ENCODE peak calls at places on chromosomes 1 and 21, in five cellular contexts. One of them, this sample, is unnamed.

GRCh38 chr1:16433066-16433465 is 4.2 kb downstream of the SPATA21 start:
- DNase-seq in IMR-90: no peak
- DNase-seq in colonic mucosa: no peak
- DNase-seq in cardiac fibroblast: no peak
- DNase-seq in epithelial cell of proximal tubule: no peak
- DNase-seq in this sample: no peak

GRCh38 chr1:237186733-237187132 is 144.7 kb downstream of the RYR2 start:
- DNase-seq in IMR-90: no peak
- DNase-seq in colonic mucosa: no peak
- DNase-seq in cardiac fibroblast: no peak
- DNase-seq in epithelial cell of proximal tubule: no peak
- DNase-seq in this sample: peak

GRCh38 chr1:12433323-12434053 is 184.5 kb downstream of the DHRS3 start:
- DNase-seq in IMR-90: peak
- DNase-seq in colonic mucosa: peak
- DNase-seq in cardiac fibroblast: peak
- DNase-seq in epithelial cell of proximal tubule: no peak
- DNase-seq in this sample: no peak

GRCh38 chr21:32270748-32271147 is 8.1 kb downstream of the MIS18A start:
- DNase-seq in IMR-90: no peak
- DNase-seq in colonic mucosa: no peak
- DNase-seq in cardiac fibroblast: no peak
- DNase-seq in epithelial cell of proximal tubule: no peak
- DNase-seq in this sample: no peak

GRCh38 chr1:197521118-197521739 is 253.2 kb downstream of the CRB1 start:
- DNase-seq in IMR-90: peak
- DNase-seq in colonic mucosa: peak
- DNase-seq in cardiac fibroblast: peak
- DNase-seq in epithelial cell of proximal tubule: no peak
- DNase-seq in this sample: peak

GRCh38 chr1:94708299-94708685 is 111.9 kb upstream of the SLC44A3 start:
- DNase-seq in IMR-90: no peak
- DNase-seq in colonic mucosa: no peak
- DNase-seq in cardiac fibroblast: no peak
- DNase-seq in epithelial cell of proximal tubule: no peak
- DNase-seq in this sample: peak

GRCh38 chr1:67559222-67559700 is 125.7 kb upstream of the GADD45A start:
- DNase-seq in IMR-90: peak
- DNase-seq in colonic mucosa: no peak
- DNase-seq in cardiac fibroblast: peak
- DNase-seq in epithelial cell of proximal tubule: no peak
- DNase-seq in this sample: peak

GRCh38 chr1:181258971-181259745 is 170.7 kb downstream of the IER5 start:
- DNase-seq in IMR-90: no peak
- DNase-seq in colonic mucosa: no peak
- DNase-seq in cardiac fibroblast: no peak
- DNase-seq in epithelial cell of proximal tubule: no peak
- DNase-seq in this sample: no peak

GRCh38 chr1:63223426-63223825 is 98.9 kb upstream of the FOXD3 start:
- DNase-seq in IMR-90: no peak
- DNase-seq in colonic mucosa: no peak
- DNase-seq in cardiac fibroblast: no peak
- DNase-seq in epithelial cell of proximal tubule: no peak
- DNase-seq in this sample: no peak

GRCh38 chr1:208203127-208203847 is 40.9 kb downstream of the PLXNA2 start:
- DNase-seq in IMR-90: peak
- DNase-seq in colonic mucosa: peak
- DNase-seq in cardiac fibroblast: peak
- DNase-seq in epithelial cell of proximal tubule: no peak
- DNase-seq in this sample: peak

GRCh38 chr1:221672160-221672762 is 69.6 kb downstream of the DUSP10 start:
- DNase-seq in IMR-90: peak
- DNase-seq in colonic mucosa: no peak
- DNase-seq in cardiac fibroblast: peak
- DNase-seq in epithelial cell of proximal tubule: peak
- DNase-seq in this sample: peak

GRCh38 chr1:39576016-39576657 is 453 bp downstream of the PABPC4 start:
- DNase-seq in IMR-90: no peak
- DNase-seq in colonic mucosa: peak
- DNase-seq in cardiac fibroblast: peak
- DNase-seq in epithelial cell of proximal tubule: no peak
- DNase-seq in this sample: peak

GRCh38 chr1:22297999-22298398 is 153.7 kb upstream of the ZBTB40 start:
- DNase-seq in IMR-90: no peak
- DNase-seq in colonic mucosa: no peak
- DNase-seq in cardiac fibroblast: no peak
- DNase-seq in epithelial cell of proximal tubule: no peak
- DNase-seq in this sample: no peak

GRCh38 chr1:152735648-152736047 is 22.2 kb upstream of the KPRP start:
- DNase-seq in IMR-90: no peak
- DNase-seq in colonic mucosa: no peak
- DNase-seq in cardiac fibroblast: no peak
- DNase-seq in epithelial cell of proximal tubule: no peak
- DNase-seq in this sample: peak
- TF ChIP-seq CTCF in IMR-90: no peak
- TF ChIP-seq CTCF in colonic mucosa: no peak
- TF ChIP-seq CTCF in cardiac fibroblast: no peak
- TF ChIP-seq CTCF in epithelial cell of proximal tubule: peak
- TF ChIP-seq CTCF in this sample: peak

GRCh38 chr1:3475839-3476573 is 21.5 kb downstream of the ARHGEF16 start:
- DNase-seq in IMR-90: no peak
- DNase-seq in colonic mucosa: no peak
- DNase-seq in cardiac fibroblast: no peak
- DNase-seq in epithelial cell of proximal tubule: no peak
- DNase-seq in this sample: no peak
- H3K4me3 ChIP-seq in IMR-90: no peak
- H3K4me3 ChIP-seq in colonic mucosa: no peak
- H3K4me3 ChIP-seq in cardiac fibroblast: no peak
- H3K4me3 ChIP-seq in epithelial cell of proximal tubule: no peak
- H3K4me3 ChIP-seq in this sample: no peak

GRCh38 chr1:72845342-72845741 is 563.0 kb upstream of the NEGR1 start:
- DNase-seq in IMR-90: no peak
- DNase-seq in colonic mucosa: no peak
- DNase-seq in cardiac fibroblast: no peak
- DNase-seq in epithelial cell of proximal tubule: no peak
- DNase-seq in this sample: no peak

GRCh38 chr1:72848997-72849396 is 566.7 kb upstream of the NEGR1 start:
- DNase-seq in IMR-90: no peak
- DNase-seq in colonic mucosa: no peak
- DNase-seq in cardiac fibroblast: no peak
- DNase-seq in epithelial cell of proximal tubule: no peak
- DNase-seq in this sample: no peak

GRCh38 chr1:72846891-72847290 is 564.6 kb upstream of the NEGR1 start:
- DNase-seq in IMR-90: no peak
- DNase-seq in colonic mucosa: no peak
- DNase-seq in cardiac fibroblast: no peak
- DNase-seq in epithelial cell of proximal tubule: no peak
- DNase-seq in this sample: no peak

GRCh38 chr1:72845981-72846380 is 563.6 kb upstream of the NEGR1 start:
- DNase-seq in IMR-90: no peak
- DNase-seq in colonic mucosa: no peak
- DNase-seq in cardiac fibroblast: no peak
- DNase-seq in epithelial cell of proximal tubule: no peak
- DNase-seq in this sample: no peak

DNA sequence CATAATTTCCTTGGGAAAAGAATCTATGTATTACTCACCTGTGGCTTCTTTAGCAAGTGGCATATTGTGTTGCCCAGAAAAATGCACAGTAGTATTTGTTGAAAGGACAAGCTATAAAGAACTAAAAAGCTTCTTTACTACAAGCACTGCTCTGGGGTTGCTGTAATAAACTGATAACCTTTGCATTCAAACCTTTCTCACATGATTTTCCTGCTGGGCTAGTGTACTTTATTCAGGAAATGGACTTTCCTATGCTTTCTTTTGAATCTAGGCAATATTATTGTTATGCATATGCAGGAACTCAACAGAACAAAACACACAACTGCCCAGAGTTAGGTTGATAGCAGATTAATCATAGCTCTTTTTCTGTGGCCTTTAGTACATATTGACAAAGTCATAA is 564.1 kb upstream of the NEGR1 start:
- DNase-seq in IMR-90: no peak
- DNase-seq in colonic mucosa: no peak
- DNase-seq in cardiac fibroblast: no peak
- DNase-seq in epithelial cell of proximal tubule: no peak
- DNase-seq in this sample: no peak
- TF ChIP-seq CTCF in IMR-90: no peak
- TF ChIP-seq CTCF in colonic mucosa: no peak
- TF ChIP-seq CTCF in cardiac fibroblast: no peak
- TF ChIP-seq CTCF in epithelial cell of proximal tubule: no peak
- TF ChIP-seq CTCF in this sample: no peak

GRCh38 chr1:28421744-28422143 is 52.2 kb downstream of the PHACTR4 start:
- DNase-seq in IMR-90: no peak
- DNase-seq in colonic mucosa: no peak
- DNase-seq in cardiac fibroblast: no peak
- DNase-seq in epithelial cell of proximal tubule: no peak
- DNase-seq in this sample: peak
- H3K4me3 ChIP-seq in IMR-90: no peak
- H3K4me3 ChIP-seq in colonic mucosa: no peak
- H3K4me3 ChIP-seq in cardiac fibroblast: no peak
- H3K4me3 ChIP-seq in epithelial cell of proximal tubule: no peak
- H3K4me3 ChIP-seq in this sample: no peak

GRCh38 chr1:161198206-161198876 is 513 bp downstream of the ADAMTS4 start:
- DNase-seq in IMR-90: no peak
- DNase-seq in colonic mucosa: no peak
- DNase-seq in cardiac fibroblast: peak
- DNase-seq in epithelial cell of proximal tubule: no peak
- DNase-seq in this sample: no peak
- TF ChIP-seq CTCF in IMR-90: peak
- TF ChIP-seq CTCF in colonic mucosa: no peak
- TF ChIP-seq CTCF in cardiac fibroblast: no peak
- TF ChIP-seq CTCF in epithelial cell of proximal tubule: no peak
- TF ChIP-seq CTCF in this sample: no peak

GRCh38 chr1:226001852-226002666 is 2.9 kb upstream of the SDE2 start:
- DNase-seq in IMR-90: no peak
- DNase-seq in colonic mucosa: peak
- DNase-seq in cardiac fibroblast: peak
- DNase-seq in epithelial cell of proximal tubule: no peak
- DNase-seq in this sample: no peak
- H3K4me3 ChIP-seq in IMR-90: no peak
- H3K4me3 ChIP-seq in colonic mucosa: no peak
- H3K4me3 ChIP-seq in cardiac fibroblast: no peak
- H3K4me3 ChIP-seq in epithelial cell of proximal tubule: no peak
- H3K4me3 ChIP-seq in this sample: no peak

GRCh38 chr1:90721210-90722194 is 4.4 kb upstream of the BARHL2 start:
- DNase-seq in IMR-90: peak
- DNase-seq in colonic mucosa: peak
- DNase-seq in cardiac fibroblast: peak
- DNase-seq in epithelial cell of proximal tubule: no peak
- DNase-seq in this sample: peak
- TF ChIP-seq CTCF in IMR-90: peak
- TF ChIP-seq CTCF in colonic mucosa: peak
- TF ChIP-seq CTCF in cardiac fibroblast: peak
- TF ChIP-seq CTCF in epithelial cell of proximal tubule: peak
- TF ChIP-seq CTCF in this sample: peak

GRCh38 chr1:185537601-185538000 is 196.6 kb upstream of the HMCN1 start:
- DNase-seq in IMR-90: no peak
- DNase-seq in colonic mucosa: no peak
- DNase-seq in cardiac fibroblast: no peak
- DNase-seq in epithelial cell of proximal tubule: no peak
- DNase-seq in this sample: no peak
- H3K4me3 ChIP-seq in IMR-90: no peak
- H3K4me3 ChIP-seq in colonic mucosa: no peak
- H3K4me3 ChIP-seq in cardiac fibroblast: no peak
- H3K4me3 ChIP-seq in epithelial cell of proximal tubule: no peak
- H3K4me3 ChIP-seq in this sample: no peak